ENCODE peak calls at places on chromosomes 5 and 9, in four cellular contexts. One of them, this sample, is unnamed.

GRCh38 chr5:54611290-54611951 is 93.9 kb downstream of the SNX18 start:
- DNase-seq in right cardiac atrium: no peak
- DNase-seq in astrocyte of the spinal cord: no peak
- DNase-seq in GM19239: no peak
- DNase-seq in this sample: peak; percentile 67

GRCh38 chr9:4397917-4398316 is 92.4 kb upstream of the SLC1A1 start:
- DNase-seq in right cardiac atrium: no peak
- DNase-seq in GM19239: no peak
- DNase-seq in astrocyte of the spinal cord: peak; percentile 31
- DNase-seq in this sample: peak; percentile 45

GRCh38 chr9:105150991-105151685 is 93.3 kb upstream of the SLC44A1 start:
- DNase-seq in astrocyte of the spinal cord: peak; percentile 63
- DNase-seq in right cardiac atrium: no peak
- DNase-seq in GM19239: no peak
- DNase-seq in this sample: peak; percentile 64

GRCh38 chr5:151315998-151316597 is 12.5 kb upstream of the SLC36A3 start:
- DNase-seq in right cardiac atrium: peak; percentile 88
- DNase-seq in astrocyte of the spinal cord: peak; percentile 61
- DNase-seq in GM19239: peak; percentile 82
- DNase-seq in this sample: peak; percentile 64

GRCh38 chr9:131049829-131050715 is 41.1 kb downstream of the LAMC3 start:
- DNase-seq in GM19239: no peak
- DNase-seq in right cardiac atrium: no peak
- DNase-seq in astrocyte of the spinal cord: no peak
- DNase-seq in this sample: peak; percentile 29

GRCh38 chr5:111998871-111999270 is 241.9 kb upstream of the NREP start:
- DNase-seq in astrocyte of the spinal cord: no peak
- DNase-seq in right cardiac atrium: no peak
- DNase-seq in GM19239: no peak
- DNase-seq in this sample: peak; percentile 47

GRCh38 chr9:121837113-121838010 is 185.9 kb downstream of the DAB2IP start:
- DNase-seq in right cardiac atrium: no peak
- DNase-seq in astrocyte of the spinal cord: peak; percentile 31
- DNase-seq in GM19239: no peak
- DNase-seq in this sample: no peak

GRCh38 chr5:151721812-151722391 is 35.2 kb upstream of the SPARC start:
- DNase-seq in GM19239: no peak
- DNase-seq in right cardiac atrium: no peak
- DNase-seq in astrocyte of the spinal cord: no peak
- DNase-seq in this sample: no peak

GRCh38 chr5:131595088-131596033 is 39.7 kb downstream of the RAPGEF6 start:
- DNase-seq in astrocyte of the spinal cord: no peak
- DNase-seq in right cardiac atrium: no peak
- DNase-seq in GM19239: no peak
- DNase-seq in this sample: no peak

This sample was measured in EL.